ENCODE peak calls at places on chromosomes 4 and X, in eight cellular contexts. One of them, this sample, is unnamed. For H3K9me3, the result is how much of the 10 kb centered on the place peaks cover.

GRCh38 chr4:108201774-108202173 is 33.0 kb upstream of the LEF1 start:
- DNase-seq in A549: no peak
- DNase-seq in upper lobe of right lung: no peak
- DNase-seq in psoas muscle: no peak
- DNase-seq in upper lobe of left lung: no peak
- DNase-seq in body of pancreas: no peak
- DNase-seq in CD8-positive, alpha-beta T cell: no peak
- DNase-seq in left ventricle myocardium inferior: no peak
- DNase-seq in this sample: no peak

GRCh38 chr4:113820164-113820563 is 58.6 kb upstream of the CAMK2D start:
- DNase-seq in A549: no peak
- DNase-seq in upper lobe of right lung: no peak
- DNase-seq in psoas muscle: no peak
- DNase-seq in upper lobe of left lung: no peak
- DNase-seq in body of pancreas: no peak
- DNase-seq in CD8-positive, alpha-beta T cell: no peak
- DNase-seq in left ventricle myocardium inferior: no peak
- DNase-seq in this sample: no peak

GRCh38 chr4:141580523-141580922 is 55.9 kb upstream of the IL15 start:
- DNase-seq in A549: no peak
- DNase-seq in upper lobe of right lung: no peak
- DNase-seq in psoas muscle: no peak
- DNase-seq in upper lobe of left lung: no peak
- DNase-seq in body of pancreas: no peak
- DNase-seq in CD8-positive, alpha-beta T cell: no peak
- DNase-seq in left ventricle myocardium inferior: no peak
- DNase-seq in this sample: no peak

GRCh38 chrX:44012484-44013096 is 39.4 kb upstream of the NDP start:
- DNase-seq in A549: peak
- DNase-seq in upper lobe of right lung: peak
- DNase-seq in psoas muscle: peak
- DNase-seq in upper lobe of left lung: no peak
- DNase-seq in body of pancreas: peak
- DNase-seq in CD8-positive, alpha-beta T cell: no peak
- DNase-seq in left ventricle myocardium inferior: peak
- DNase-seq in this sample: no peak

GRCh38 chr4:98467627-98468072 is 190.8 kb downstream of the TSPAN5 start:
- DNase-seq in A549: peak
- DNase-seq in upper lobe of right lung: peak
- DNase-seq in psoas muscle: peak
- DNase-seq in upper lobe of left lung: no peak
- DNase-seq in body of pancreas: peak
- DNase-seq in CD8-positive, alpha-beta T cell: peak
- DNase-seq in left ventricle myocardium inferior: peak
- DNase-seq in this sample: peak

GRCh38 chr4:70251945-70252277 is 9.5 kb downstream of the CSN3 start:
- DNase-seq in A549: no peak
- DNase-seq in upper lobe of right lung: no peak
- DNase-seq in psoas muscle: no peak
- DNase-seq in upper lobe of left lung: no peak
- DNase-seq in body of pancreas: no peak
- DNase-seq in CD8-positive, alpha-beta T cell: no peak
- DNase-seq in left ventricle myocardium inferior: no peak
- DNase-seq in this sample: no peak

GRCh38 chr4:132123870-132124623 is 1025.0 kb upstream of the PCDH10 start:
- DNase-seq in A549: peak
- DNase-seq in upper lobe of right lung: no peak
- DNase-seq in psoas muscle: no peak
- DNase-seq in upper lobe of left lung: no peak
- DNase-seq in body of pancreas: no peak
- DNase-seq in CD8-positive, alpha-beta T cell: no peak
- DNase-seq in left ventricle myocardium inferior: no peak
- DNase-seq in this sample: no peak

GRCh38 chrX:115553171-115553570 is 7.8 kb upstream of the PLS3 start:
- DNase-seq in A549: no peak
- DNase-seq in upper lobe of right lung: no peak
- DNase-seq in psoas muscle: no peak
- DNase-seq in upper lobe of left lung: no peak
- DNase-seq in body of pancreas: no peak
- DNase-seq in CD8-positive, alpha-beta T cell: no peak
- DNase-seq in left ventricle myocardium inferior: no peak
- DNase-seq in this sample: no peak

GRCh38 chrX:77785746-77786548 is at the start of gene ATRX:
- DNase-seq in A549: peak
- DNase-seq in upper lobe of right lung: peak
- DNase-seq in psoas muscle: peak
- DNase-seq in upper lobe of left lung: peak
- DNase-seq in body of pancreas: peak
- DNase-seq in CD8-positive, alpha-beta T cell: peak
- DNase-seq in left ventricle myocardium inferior: peak
- DNase-seq in this sample: peak

GRCh38 chr4:98275129-98275528 is 13.9 kb downstream of the RAP1GDS1 start:
- DNase-seq in A549: no peak
- DNase-seq in upper lobe of right lung: no peak
- DNase-seq in psoas muscle: no peak
- DNase-seq in upper lobe of left lung: no peak
- DNase-seq in body of pancreas: no peak
- DNase-seq in CD8-positive, alpha-beta T cell: no peak
- DNase-seq in left ventricle myocardium inferior: no peak
- DNase-seq in this sample: no peak

GRCh38 chrX:133364201-133364600 is 51.1 kb downstream of the GPC4 start:
- DNase-seq in A549: no peak
- DNase-seq in upper lobe of right lung: no peak
- DNase-seq in psoas muscle: no peak
- DNase-seq in upper lobe of left lung: no peak
- DNase-seq in body of pancreas: no peak
- DNase-seq in CD8-positive, alpha-beta T cell: no peak
- DNase-seq in left ventricle myocardium inferior: no peak
- DNase-seq in this sample: no peak

GRCh38 chr4:79526970-79527565 is 119.0 kb upstream of the GK2 start:
- DNase-seq in A549: no peak
- DNase-seq in upper lobe of right lung: no peak
- DNase-seq in psoas muscle: no peak
- DNase-seq in upper lobe of left lung: no peak
- DNase-seq in body of pancreas: no peak
- DNase-seq in CD8-positive, alpha-beta T cell: no peak
- DNase-seq in left ventricle myocardium inferior: no peak
- DNase-seq in this sample: no peak

GRCh38 chr4:47686294-47686872 is 151.5 kb downstream of the CORIN start:
- DNase-seq in A549: peak
- DNase-seq in upper lobe of right lung: peak
- DNase-seq in psoas muscle: no peak
- DNase-seq in upper lobe of left lung: no peak
- DNase-seq in body of pancreas: peak
- DNase-seq in CD8-positive, alpha-beta T cell: peak
- DNase-seq in left ventricle myocardium inferior: peak
- DNase-seq in this sample: peak

GRCh38 chrX:56974408-56974807 is 20.9 kb downstream of the SPIN3 start:
- DNase-seq in A549: no peak
- DNase-seq in upper lobe of right lung: no peak
- DNase-seq in psoas muscle: no peak
- DNase-seq in upper lobe of left lung: no peak
- DNase-seq in body of pancreas: no peak
- DNase-seq in CD8-positive, alpha-beta T cell: no peak
- DNase-seq in left ventricle myocardium inferior: no peak
- DNase-seq in this sample: no peak

GRCh38 chrX:87049567-87049966 is 468.0 kb upstream of the KLHL4 start:
- DNase-seq in A549: no peak
- DNase-seq in upper lobe of right lung: no peak
- DNase-seq in psoas muscle: no peak
- DNase-seq in upper lobe of left lung: no peak
- DNase-seq in body of pancreas: no peak
- DNase-seq in CD8-positive, alpha-beta T cell: no peak
- DNase-seq in left ventricle myocardium inferior: no peak
- DNase-seq in this sample: no peak

GRCh38 chrX:87045352-87045751 is 472.2 kb upstream of the KLHL4 start:
- DNase-seq in A549: no peak
- DNase-seq in upper lobe of right lung: no peak
- DNase-seq in psoas muscle: no peak
- DNase-seq in upper lobe of left lung: no peak
- DNase-seq in body of pancreas: no peak
- DNase-seq in CD8-positive, alpha-beta T cell: no peak
- DNase-seq in left ventricle myocardium inferior: no peak
- DNase-seq in this sample: no peak
- TF ChIP-seq CTCF in A549: no peak
- TF ChIP-seq CTCF in upper lobe of right lung: no peak
- TF ChIP-seq CTCF in psoas muscle: no peak
- TF ChIP-seq CTCF in upper lobe of left lung: no peak
- TF ChIP-seq CTCF in body of pancreas: no peak
- TF ChIP-seq CTCF in CD8-positive, alpha-beta T cell: no peak
- TF ChIP-seq CTCF in left ventricle myocardium inferior: no peak
- TF ChIP-seq CTCF in this sample: no peak

DNA sequence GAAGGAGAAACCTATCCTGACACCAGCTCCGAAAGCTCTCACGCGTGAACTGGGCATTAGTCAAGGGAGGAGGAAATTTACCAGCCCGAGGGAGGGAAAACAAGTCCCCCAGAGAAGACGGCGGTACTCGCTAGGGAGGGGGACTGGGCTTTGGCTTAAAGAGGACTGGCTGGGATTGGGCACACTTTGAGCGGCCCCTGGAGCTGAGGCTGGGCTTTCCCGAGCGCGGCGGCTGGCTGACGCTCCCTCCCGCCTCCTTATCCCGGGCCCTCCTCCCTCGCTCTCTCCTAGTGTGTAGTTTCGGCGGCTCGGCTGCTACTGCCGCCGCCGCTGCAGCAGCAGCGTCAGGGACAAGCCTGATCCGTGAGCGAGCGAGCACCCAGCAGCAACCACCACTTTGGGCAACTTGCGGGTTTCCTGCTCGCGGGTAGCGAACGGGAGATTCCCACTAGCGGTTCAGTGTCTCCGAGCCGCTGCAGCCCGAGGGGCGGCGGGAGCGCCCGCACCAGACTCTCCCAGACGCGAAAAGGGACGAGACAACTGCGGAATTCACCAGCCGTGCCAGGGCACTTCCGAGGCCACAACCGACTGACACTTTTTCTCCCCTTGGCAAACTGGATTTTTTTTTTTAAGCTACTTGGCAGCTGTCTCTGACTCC is 677 bp upstream of the PCDH7 start:
- DNase-seq in A549: peak
- DNase-seq in upper lobe of right lung: no peak
- DNase-seq in psoas muscle: peak
- DNase-seq in upper lobe of left lung: peak
- DNase-seq in body of pancreas: peak
- DNase-seq in CD8-positive, alpha-beta T cell: no peak
- DNase-seq in left ventricle myocardium inferior: peak
- DNase-seq in this sample: no peak
- H3K27ac ChIP-seq in A549: no peak
- H3K27ac ChIP-seq in upper lobe of right lung: peak
- H3K27ac ChIP-seq in psoas muscle: no peak
- H3K27ac ChIP-seq in upper lobe of left lung: peak
- H3K27ac ChIP-seq in body of pancreas: no peak
- H3K27ac ChIP-seq in CD8-positive, alpha-beta T cell: no peak
- H3K27ac ChIP-seq in left ventricle myocardium inferior: peak
- H3K27ac ChIP-seq in this sample: no peak

DNA sequence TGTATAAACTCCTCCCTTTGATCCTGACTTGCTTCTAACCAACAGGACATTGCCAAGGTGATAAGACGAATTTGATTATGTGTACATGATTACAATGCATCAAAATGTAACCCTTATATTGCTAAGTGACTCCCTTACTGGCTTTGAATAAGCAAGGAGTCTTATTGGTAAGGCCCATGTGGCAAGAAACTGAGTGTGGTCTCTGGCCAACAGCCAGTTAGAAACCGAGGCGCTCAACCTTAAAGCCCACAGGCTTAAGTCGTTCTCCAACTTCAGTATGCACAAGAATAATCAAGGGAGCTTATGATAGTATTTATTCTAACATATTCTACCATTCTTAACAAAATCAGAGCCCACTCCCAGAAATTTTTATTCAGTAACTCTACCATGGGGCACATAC is 374.2 kb upstream of the F9 start:
- DNase-seq in A549: no peak
- DNase-seq in upper lobe of right lung: no peak
- DNase-seq in psoas muscle: no peak
- DNase-seq in upper lobe of left lung: no peak
- DNase-seq in body of pancreas: no peak
- DNase-seq in CD8-positive, alpha-beta T cell: no peak
- DNase-seq in left ventricle myocardium inferior: no peak
- DNase-seq in this sample: no peak
- H3K9me3 ChIP-seq in A549: under half
- H3K9me3 ChIP-seq in upper lobe of right lung: under half
- H3K9me3 ChIP-seq in psoas muscle: under half
- H3K9me3 ChIP-seq in upper lobe of left lung: under half
- H3K9me3 ChIP-seq in body of pancreas: under half
- H3K9me3 ChIP-seq in CD8-positive, alpha-beta T cell: under half
- H3K9me3 ChIP-seq in left ventricle myocardium inferior: under half
- H3K9me3 ChIP-seq in this sample: under half

DNA sequence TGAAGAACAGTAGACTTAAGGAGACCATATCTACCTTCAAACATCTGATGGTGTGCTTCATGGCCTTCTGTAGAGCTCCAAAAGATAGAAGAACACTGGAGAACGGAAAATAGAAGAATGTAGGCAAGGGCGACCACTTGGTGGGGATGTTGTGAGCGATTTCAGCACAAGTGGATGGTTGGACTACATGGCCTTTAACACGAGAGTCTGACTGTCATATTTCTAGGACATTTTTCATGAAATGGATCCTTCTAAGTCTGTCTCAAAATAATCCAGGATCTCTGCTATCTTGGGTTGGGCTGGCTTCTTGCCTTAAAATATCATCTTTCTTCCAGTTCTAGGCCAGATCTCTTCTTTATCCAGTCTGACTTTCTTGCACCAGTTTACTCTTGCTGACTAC is 1.3 kb upstream of the MID1IP1 start:
- DNase-seq in A549: peak
- DNase-seq in upper lobe of right lung: no peak
- DNase-seq in psoas muscle: no peak
- DNase-seq in upper lobe of left lung: no peak
- DNase-seq in body of pancreas: no peak
- DNase-seq in CD8-positive, alpha-beta T cell: no peak
- DNase-seq in left ventricle myocardium inferior: peak
- DNase-seq in this sample: peak
- TF ChIP-seq CTCF in A549: peak
- TF ChIP-seq CTCF in upper lobe of right lung: peak
- TF ChIP-seq CTCF in psoas muscle: no peak
- TF ChIP-seq CTCF in upper lobe of left lung: no peak
- TF ChIP-seq CTCF in body of pancreas: peak
- TF ChIP-seq CTCF in CD8-positive, alpha-beta T cell: peak
- TF ChIP-seq CTCF in left ventricle myocardium inferior: peak
- TF ChIP-seq CTCF in this sample: peak